ENCODE peak calls at places on chromosomes 5 and 9, in four cellular contexts. Y is cardiac fibroblast, L is upper lobe of left lung, G is iPS-NIHi11. O is an unnamed sample.

GRCh38 chr5:37837101-37838032 is 2.5 kb downstream of the GDNF start:
- DNase-seq in Y (peak), L (peak), G (peak), O (peak)

GRCh38 chr5:143314123-143314522 is 89.4 kb downstream of the NR3C1 start:
- DNase-seq in Y (no peak), L (no peak), G (no peak), O (no peak)

GRCh38 chr9:125904155-125904841 is 157.1 kb downstream of the PBX3 start:
- DNase-seq in Y (no peak), L (no peak), G (no peak), O (peak)

GRCh38 chr5:17405976-17406876 is 91.8 kb upstream of the TAF11L2 start:
- DNase-seq in Y (no peak), L (no peak), G (no peak), O (no peak)

GRCh38 chr9:100670719-100671118 is 92.8 kb downstream of the CAVIN4 start:
- DNase-seq in Y (no peak), L (no peak), G (no peak), O (no peak)

GRCh38 chr5:107389130-107389553 is 281.6 kb downstream of the EFNA5 start:
- DNase-seq in Y (peak), L (no peak), G (no peak), O (peak)

GRCh38 chr5:102617187-102617856 is 118.5 kb upstream of the SLCO6A1 start:
- DNase-seq in Y (no peak), L (no peak), G (no peak), O (peak)

GRCh38 chr9:121736147-121736721 is 84.8 kb downstream of the DAB2IP start:
- DNase-seq in Y (no peak), L (peak), G (peak), O (peak)

GRCh38 chr9:126016579-126017290 is 269.6 kb downstream of the PBX3 start:
- DNase-seq in Y (no peak), L (peak), G (no peak), O (no peak)

GRCh38 chr5:55853271-55853670 is 2.1 kb downstream of the IL31RA start:
- DNase-seq in Y (peak), L (no peak), G (no peak), O (no peak)

GRCh38 chr9:134301387-134302129 is 24.7 kb upstream of the RXRA start:
- DNase-seq in Y (no peak), L (no peak), G (no peak), O (no peak)

GRCh38 chr5:37846786-37847310 is 7.0 kb upstream of the GDNF start:
- DNase-seq in Y (no peak), L (no peak), G (no peak), O (no peak)

GRCh38 chr5:135761746-135762145 is 72.7 kb upstream of the SLC25A48 start:
- DNase-seq in Y (no peak), L (no peak), G (no peak), O (no peak)

GRCh38 chr5:65102826-65103673 is 334.3 kb downstream of the CWC27 start:
- DNase-seq in Y (peak), L (peak), G (peak), O (peak)

GRCh38 chr5:76351176-76351575 is 51.9 kb upstream of the IQGAP2 start:
- DNase-seq in Y (no peak), L (no peak), G (no peak), O (no peak)

GRCh38 chr9:3028535-3028934 is 184.6 kb upstream of the PUM3 start:
- DNase-seq in Y (no peak), L (no peak), G (peak), O (peak)

GRCh38 chr9:121807918-121808278 is 156.5 kb downstream of the DAB2IP start:
- DNase-seq in Y (no peak), L (no peak), G (no peak), O (no peak)

GRCh38 chr5:181221105-181221791 is 1.8 kb upstream of the TRIM41 start:
- DNase-seq in Y (no peak), L (peak), G (no peak), O (no peak)

GRCh38 chr9:110429453-110429852 is 91.8 kb upstream of the TXNDC8 start:
- DNase-seq in Y (peak), L (no peak), G (no peak), O (peak)

GRCh38 chr9:136693490-136694162 is 6.4 kb upstream of the AGPAT2 start:
- DNase-seq in Y (peak), L (peak), G (peak), O (peak)

GRCh38 chr5:151096001-151096373 is 15.2 kb upstream of the TNIP1 start:
- DNase-seq in Y (no peak), L (peak), G (no peak), O (no peak)

GRCh38 chr9:136683755-136684154 is 3.5 kb downstream of the AGPAT2 start:
- DNase-seq in Y (no peak), L (peak), G (no peak), O (no peak)

GRCh38 chr5:139949710-139950109 is 93.4 kb downstream of the NRG2 start:
- DNase-seq in Y (no peak), L (no peak), G (peak), O (no peak)

GRCh38 chr5:127988149-127988755 is 95.3 kb upstream of the SLC12A2 start:
- DNase-seq in Y (peak), L (no peak), G (peak), O (peak)

GRCh38 chr5:61275841-61276240 is 56.2 kb upstream of the ZSWIM6 start:
- DNase-seq in Y (peak), L (no peak), G (no peak), O (peak)

GRCh38 chr5:53473644-53474043 is 6.8 kb upstream of the FST start:
- DNase-seq in Y (no peak), L (no peak), G (no peak), O (no peak)

GRCh38 chr5:138978085-138978484 is 103.0 kb upstream of the LRRTM2 start:
- DNase-seq in Y (peak), L (no peak), G (no peak), O (no peak)

GRCh38 chr9:78438765-78439164 is 141.8 kb downstream of the PSAT1 start:
- DNase-seq in Y (no peak), L (no peak), G (no peak), O (no peak)

GRCh38 chr5:176714067-176714466 is 66.8 kb downstream of the TSPAN17 start:
- DNase-seq in Y (peak), L (no peak), G (no peak), O (peak)

O was measured in fibroblast of lung.